ENCODE peak calls at places on chromosomes 2 and 18, in seven cellular contexts. B, X, S, Z, J, M and Y are unnamed samples.

GRCh38 chr2:207764096-207764630 is 5.5 kb downstream of the FZD5 start:
- DNase-seq in B (no peak), X (no peak), S (no peak), Z (no peak), J (no peak), M (no peak), Y (no peak)

GRCh38 chr2:224927671-224928173 is 114.5 kb downstream of the DOCK10 start:
- DNase-seq in B (no peak), X (peak), S (no peak), Z (peak), J (peak), M (no peak), Y (no peak)

GRCh38 chr2:73896362-73897239 is 3.8 kb downstream of the ACTG2 start:
- DNase-seq in B (no peak), X (no peak), S (no peak), Z (no peak), J (peak), M (no peak), Y (no peak)

GRCh38 chr2:241619602-241620418 is 17.1 kb downstream of the THAP4 start:
- DNase-seq in B (no peak), X (no peak), S (no peak), Z (no peak), J (no peak), M (no peak), Y (no peak)

GRCh38 chr2:27135471-27135955 is 1.1 kb upstream of the PREB start:
- DNase-seq in B (no peak), X (no peak), S (no peak), Z (no peak), J (no peak), M (no peak), Y (no peak)

GRCh38 chr2:169081551-169081950 is 12.2 kb downstream of the DHRS9 start:
- DNase-seq in B (no peak), X (no peak), S (no peak), Z (no peak), J (no peak), M (no peak), Y (no peak)

GRCh38 chr2:47602996-47603395 is 179.9 kb upstream of the MSH6 start:
- DNase-seq in B (no peak), X (no peak), S (no peak), Z (peak), J (no peak), M (no peak), Y (no peak)

GRCh38 chr18:2589345-2590060 is 18.1 kb downstream of the NDC80 start:
- DNase-seq in B (no peak), X (no peak), S (no peak), Z (peak), J (no peak), M (no peak), Y (no peak)

GRCh38 chr2:102321954-102322719 is 10.8 kb downstream of the IL1RL1 start:
- DNase-seq in B (no peak), X (no peak), S (no peak), Z (no peak), J (no peak), M (no peak), Y (no peak)

GRCh38 chr2:99066075-99066557 is 75.4 kb upstream of the C2orf15 start:
- DNase-seq in B (no peak), X (no peak), S (peak), Z (peak), J (no peak), M (no peak), Y (peak)

GRCh38 chr2:11615209-11615608 is 54.8 kb downstream of the NTSR2 start:
- DNase-seq in B (no peak), X (no peak), S (no peak), Z (no peak), J (no peak), M (no peak), Y (no peak)

GRCh38 chr2:128372621-128373341 is 54.1 kb upstream of the HS6ST1 start:
- DNase-seq in B (no peak), X (no peak), S (no peak), Z (no peak), J (no peak), M (no peak), Y (no peak)

GRCh38 chr18:33928226-33928625 is 296.5 kb downstream of the NOL4 start:
- DNase-seq in B (no peak), X (no peak), S (no peak), Z (no peak), J (no peak), M (no peak), Y (no peak)

GRCh38 chr2:9220201-9220600 is 13.6 kb downstream of the ASAP2 start:
- DNase-seq in B (no peak), X (no peak), S (no peak), Z (no peak), J (no peak), M (no peak), Y (no peak)

GRCh38 chr2:232276084-232276738 is 102.3 kb upstream of the ALPP start:
- DNase-seq in B (no peak), X (no peak), S (no peak), Z (peak), J (no peak), M (no peak), Y (no peak)

GRCh38 chr2:41709702-41710599 is 337.9 kb upstream of the PKDCC start:
- DNase-seq in B (no peak), X (no peak), S (no peak), Z (peak), J (no peak), M (no peak), Y (no peak)

GRCh38 chr2:39632871-39633270 is 32.8 kb upstream of the TMEM178A start:
- DNase-seq in B (no peak), X (no peak), S (no peak), Z (peak), J (no peak), M (no peak), Y (no peak)

GRCh38 chr2:160205511-160205910 is 5.4 kb upstream of the ITGB6 start:
- DNase-seq in B (no peak), X (no peak), S (no peak), Z (peak), J (no peak), M (no peak), Y (no peak)

GRCh38 chr2:238821391-238821790 is 26.5 kb upstream of the TWIST2 start:
- DNase-seq in B (no peak), X (no peak), S (no peak), Z (no peak), J (no peak), M (no peak), Y (no peak)

GRCh38 chr2:46268196-46268595 is 29.0 kb upstream of the EPAS1 start:
- DNase-seq in B (no peak), X (no peak), S (no peak), Z (no peak), J (no peak), M (no peak), Y (no peak)

GRCh38 chr2:67927489-67927888 is 135.3 kb downstream of the C1D start:
- DNase-seq in B (no peak), X (no peak), S (no peak), Z (no peak), J (no peak), M (no peak), Y (no peak)

GRCh38 chr18:58364867-58365533 is 263.9 kb downstream of the ALPK2 start:
- DNase-seq in B (no peak), X (no peak), S (no peak), Z (no peak), J (no peak), M (no peak), Y (no peak)

GRCh38 chr2:176136375-176137248 is 7.1 kb downstream of the HOXD8 start:
- DNase-seq in B (no peak), X (no peak), S (no peak), Z (no peak), J (no peak), M (no peak), Y (no peak)

GRCh38 chr18:13223341-13224148 is 5.0 kb downstream of the LDLRAD4 start:
- DNase-seq in B (no peak), X (no peak), S (no peak), Z (no peak), J (no peak), M (no peak), Y (no peak)

GRCh38 chr2:107633580-107634147 is 193.0 kb upstream of the RGPD4 start:
- DNase-seq in B (no peak), X (no peak), S (no peak), Z (peak), J (no peak), M (no peak), Y (no peak)

GRCh38 chr18:54776282-54776977 is 51.8 kb upstream of the RAB27B start:
- DNase-seq in B (no peak), X (no peak), S (no peak), Z (peak), J (no peak), M (no peak), Y (no peak)

GRCh38 chr2:43186321-43186678 is 40.1 kb downstream of the ZFP36L2 start:
- DNase-seq in B (no peak), X (no peak), S (no peak), Z (no peak), J (no peak), M (no peak), Y (no peak)

GRCh38 chr18:78420116-78420515 is 559.5 kb upstream of the SALL3 start:
- DNase-seq in B (no peak), X (no peak), S (no peak), Z (no peak), J (no peak), M (no peak), Y (no peak)

GRCh38 chr2:65664931-65665330 is 232.5 kb upstream of the SPRED2 start:
- DNase-seq in B (no peak), X (no peak), S (no peak), Z (no peak), J (no peak), M (no peak), Y (no peak)

GRCh38 chr18:26406294-26406693 is 142.1 kb downstream of the KCTD1 start:
- DNase-seq in B (no peak), X (no peak), S (no peak), Z (no peak), J (no peak), M (no peak), Y (no peak)

GRCh38 chr18:361941-362913 is 94.4 kb upstream of the THOC1 start:
- DNase-seq in B (no peak), X (no peak), S (no peak), Z (no peak), J (no peak), M (no peak), Y (no peak)

GRCh38 chr2:200408428-200409311 is 101.2 kb downstream of the KCTD18 start:
- DNase-seq in B (no peak), X (no peak), S (no peak), Z (peak), J (no peak), M (no peak), Y (no peak)